ENCODE peak calls at places on chromosomes 1 and 21, in five cellular contexts. B is lower lobe of right lung, X is right lobe of liver, J is heart right ventricle, C is heart left ventricle. Q is an unnamed sample.

GRCh38 chr1:153869486-153869885 is 53.3 kb downstream of the GATAD2B start:
- ATAC-seq in B (no peak), X (no peak), J (no peak), C (no peak), Q (no peak)

GRCh38 chr1:25065246-25066238 is 135.5 kb upstream of the RUNX3 start:
- ATAC-seq in B (peak; percentile 74), X (peak; percentile 47), J (peak; percentile 38), C (no peak), Q (no peak)

GRCh38 chr21:37119421-37120218 is 46.6 kb downstream of the TTC3 start:
- ATAC-seq in B (no peak), X (no peak), J (no peak), C (no peak), Q (no peak)

GRCh38 chr1:167374014-167374413 is 144.3 kb downstream of the CD247 start:
- ATAC-seq in B (no peak), X (no peak), J (peak; percentile 58), C (peak; percentile 34), Q (no peak)

GRCh38 chr1:240888787-240889048 is 276.8 kb upstream of the GREM2 start:
- ATAC-seq in B (no peak), X (no peak), J (no peak), C (no peak), Q (no peak)

GRCh38 chr1:198638894-198639319 is at the start of gene PTPRC:
- ATAC-seq in B (peak; percentile 79), X (peak; percentile 62), J (peak; percentile 29), C (peak; percentile 64), Q (no peak)

GRCh38 chr1:235843458-235843857 is 23.2 kb downstream of the LYST start:
- ATAC-seq in B (peak; percentile 51), X (peak; percentile 81), J (peak; percentile 66), C (peak; percentile 70), Q (peak; percentile 53)

GRCh38 chr1:59218521-59219236 is 78.2 kb upstream of the FGGY start:
- ATAC-seq in B (no peak), X (peak; percentile 90), J (no peak), C (no peak), Q (no peak)

GRCh38 chr21:28066051-28066450 is 926.6 kb downstream of the LTN1 start:
- ATAC-seq in B (no peak), X (no peak), J (no peak), C (no peak), Q (no peak)

GRCh38 chr1:21157054-21157453 is 19.6 kb downstream of the EIF4G3 start:
- ATAC-seq in B (no peak), X (no peak), J (no peak), C (no peak), Q (no peak)

GRCh38 chr21:34630536-34631143 is 15.7 kb upstream of the RCAN1 start:
- ATAC-seq in B (peak; percentile 69), X (peak; percentile 87), J (peak; percentile 52), C (peak; percentile 63), Q (peak; percentile 67)

GRCh38 chr1:179706339-179706941 is 36.7 kb upstream of the FAM163A start:
- ATAC-seq in B (no peak), X (peak; percentile 65), J (no peak), C (no peak), Q (no peak)

GRCh38 chr1:4825841-4826450 is 171.5 kb downstream of the AJAP1 start:
- ATAC-seq in B (peak; percentile 16), X (no peak), J (peak; percentile 33), C (peak; percentile 38), Q (no peak)

GRCh38 chr1:47558601-47559593 is 121.1 kb downstream of the FOXD2 start:
- ATAC-seq in B (peak; percentile 64), X (peak; percentile 86), J (no peak), C (no peak), Q (no peak)

GRCh38 chr21:43892984-43893535 is 28.0 kb downstream of the AGPAT3 start:
- ATAC-seq in B (peak; percentile 36), X (no peak), J (no peak), C (no peak), Q (no peak)

GRCh38 chr1:207064546-207064945 is 11.5 kb downstream of the PFKFB2 start:
- ATAC-seq in B (peak; percentile 93), X (no peak), J (peak; percentile 78), C (peak; percentile 69), Q (no peak)

GRCh38 chr1:108560143-108560429 is 186 bp downstream of the EEIG2 start:
- ATAC-seq in B (peak; percentile 45), X (peak; percentile 9), J (peak; percentile 46), C (peak; percentile 56), Q (peak; percentile 74)

GRCh38 chr1:108561145-108561458 is 1.2 kb downstream of the EEIG2 start:
- ATAC-seq in B (peak; percentile 60), X (no peak), J (no peak), C (no peak), Q (no peak)

GRCh38 chr1:108557311-108557710 is 2.6 kb upstream of the EEIG2 start:
- ATAC-seq in B (no peak), X (no peak), J (no peak), C (no peak), Q (no peak)

GRCh38 chr1:108560430-108561144 is 687 bp downstream of the EEIG2 start:
- ATAC-seq in B (no peak), X (no peak), J (peak; percentile 60), C (peak; percentile 51), Q (peak; percentile 23)

GRCh38 chr1:108559215-108560142 is at the start of gene EEIG2:
- ATAC-seq in B (peak; percentile 96), X (peak; percentile 97), J (peak; percentile 97), C (peak; percentile 96), Q (peak; percentile 93)
- TF ChIP-seq CTCF in B (peak; percentile 78), X (peak; percentile 79), J (peak; percentile 83), C (peak; percentile 80), Q (peak; percentile 81)

GRCh38 chr1:61101461-61102440 is 19.4 kb downstream of the NFIA start:
- ATAC-seq in B (no peak), X (no peak), J (no peak), C (no peak), Q (no peak)
- H3K4me3 ChIP-seq in B (peak overlapping the region; percentile 28), X (no peak overlapping the region), J (peak overlapping the region; percentile 39), C (peak overlapping the region; percentile 33), Q (peak overlapping the region; percentile 27)

GRCh38 chr1:14606632-14607031 is 8.1 kb downstream of the KAZN start:
- ATAC-seq in B (no peak), X (no peak), J (no peak), C (no peak), Q (no peak)
- TF ChIP-seq CTCF in B (no peak), X (no peak), J (peak; percentile 15), C (no peak), Q (no peak)

GRCh38 chr1:218891577-218891976 is 282.1 kb upstream of the LYPLAL1 start:
- ATAC-seq in B (no peak), X (no peak), J (no peak), C (no peak), Q (no peak)
- H3K4me3 ChIP-seq in B (no peak overlapping the region), X (no peak overlapping the region), J (no peak overlapping the region), C (no peak overlapping the region), Q (no peak overlapping the region)

GRCh38 chr1:228879164-228879563 is 143.9 kb downstream of the RHOU start:
- ATAC-seq in B (no peak), X (no peak), J (no peak), C (no peak), Q (no peak)
- TF ChIP-seq CTCF in B (no peak), X (no peak), J (no peak), C (no peak), Q (no peak)

GRCh38 chr21:14388282-14388681 is 5.3 kb upstream of the HSPA13 start:
- ATAC-seq in B (no peak), X (no peak), J (no peak), C (no peak), Q (no peak)

GRCh38 chr21:14382835-14383595 is at the start of gene HSPA13:
- ATAC-seq in B (peak; percentile 100), X (peak; percentile 99), J (peak; percentile 100), C (peak; percentile 100), Q (peak; percentile 99)

GRCh38 chr21:14383596-14384210 is 757 bp upstream of the HSPA13 start:
- ATAC-seq in B (peak; percentile 34), X (peak; percentile 67), J (peak; percentile 50), C (peak; percentile 58), Q (peak; percentile 63)

GRCh38 chr21:14382486-14382834 is 486 bp downstream of the HSPA13 start:
- ATAC-seq in B (no peak), X (no peak), J (no peak), C (no peak), Q (no peak)

DNA sequence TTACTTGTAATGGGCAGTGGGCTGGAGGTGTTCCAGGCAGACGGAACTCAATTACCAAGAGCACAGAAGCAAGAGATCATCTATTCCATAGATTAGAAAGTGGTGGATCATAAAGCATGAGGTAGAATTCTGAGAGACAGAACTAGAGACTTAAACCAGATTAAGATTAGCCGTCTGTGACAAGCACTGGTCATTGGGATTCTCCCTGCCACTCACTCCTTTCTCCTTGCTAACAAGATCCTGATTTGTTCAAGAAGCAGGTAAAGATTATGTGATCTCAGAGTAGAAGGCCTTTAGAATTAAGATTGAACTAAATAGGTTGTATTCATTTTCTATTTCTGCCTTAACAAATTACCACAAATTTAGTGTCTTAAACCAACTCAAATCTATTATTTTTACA is 1.5 kb upstream of the HSPA13 start:
- ATAC-seq in B (no peak), X (no peak), J (no peak), C (no peak), Q (no peak)
- H3K4me3 ChIP-seq in B (peak overlapping the region; percentile 82), X (no peak overlapping the region), J (no peak overlapping the region), C (no peak overlapping the region), Q (peak overlapping the region; percentile 77)

DNA sequence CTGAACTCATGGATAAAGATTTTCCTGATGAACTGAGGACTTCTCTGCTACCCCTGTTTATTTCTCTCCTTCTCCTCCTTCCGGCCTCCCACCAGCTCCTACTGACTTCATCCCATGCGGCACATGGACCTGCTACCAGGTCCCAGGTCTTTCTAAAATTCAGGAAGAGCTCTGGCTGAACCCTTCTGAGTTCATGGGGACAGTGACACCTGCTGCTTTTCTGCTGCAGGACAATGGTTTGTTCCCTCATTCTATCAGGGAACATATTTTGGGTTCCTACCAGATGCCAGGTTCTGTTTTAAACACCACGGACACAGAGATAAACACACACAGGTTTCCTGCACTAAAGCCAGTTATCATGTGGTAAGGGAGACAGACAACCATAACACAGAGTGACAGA is 114.1 kb upstream of the RAB4A start:
- ATAC-seq in B (peak; percentile 59), X (peak; percentile 90), J (peak; percentile 81), C (peak; percentile 66), Q (peak; percentile 77)
- TF ChIP-seq CTCF in B (peak; percentile 46), X (peak; percentile 52), J (peak; percentile 70), C (peak; percentile 40), Q (peak; percentile 78)

GRCh38 chr1:227749225-227749624 is 14.0 kb downstream of the SNAP47 start:
- ATAC-seq in B (no peak), X (no peak), J (no peak), C (no peak), Q (no peak)
- H3K4me3 ChIP-seq in B (no peak overlapping the region), X (no peak overlapping the region), J (peak overlapping the region; percentile 23), C (no peak overlapping the region), Q (no peak overlapping the region)

DNA sequence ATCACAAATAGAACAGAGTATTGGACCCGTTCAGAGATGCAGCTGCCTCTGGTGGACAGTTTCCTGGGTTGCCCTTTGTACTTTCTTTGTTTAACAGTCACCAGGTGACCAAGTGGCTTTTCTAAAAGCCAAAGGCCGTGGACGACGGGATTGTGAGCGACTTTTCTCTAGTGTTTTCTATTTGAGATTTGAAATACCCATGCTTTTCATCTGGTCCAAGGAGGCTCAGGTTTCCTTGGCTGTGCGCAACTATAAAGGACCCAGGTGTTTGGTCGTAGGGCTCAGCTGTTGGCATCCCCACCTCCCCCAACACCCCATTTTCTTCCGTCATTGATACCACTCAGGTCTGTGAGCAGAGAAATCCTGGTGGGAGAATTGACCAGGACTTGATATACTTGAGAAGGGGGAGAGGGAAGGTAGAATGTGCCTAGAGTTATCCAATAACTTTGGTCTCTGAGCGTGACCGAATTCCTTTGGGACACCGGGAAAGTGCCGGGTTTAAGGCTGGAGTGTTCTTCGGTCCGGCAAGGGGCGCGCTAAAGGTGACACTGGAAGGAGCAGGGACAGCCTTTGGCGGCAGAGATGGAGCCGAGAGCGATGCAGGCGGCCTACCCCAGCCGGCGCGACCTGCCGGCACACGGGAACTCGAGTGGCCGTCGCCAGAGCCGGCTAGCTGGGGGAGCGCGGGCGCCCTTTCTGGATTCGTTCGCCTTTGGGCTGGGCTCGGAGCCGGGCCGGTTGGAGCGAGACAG is 83.4 kb upstream of the BMP8A start:
- ATAC-seq in B (no peak), X (peak; percentile 54), J (no peak), C (no peak), Q (no peak)
- TF ChIP-seq CTCF in B (no peak), X (no peak), J (no peak), C (no peak), Q (no peak)